ENCODE peak calls at places on chromosomes 5 and 9, in ten cellular contexts. One of them, this sample, is unnamed.

GRCh38 chr5:28855631-28856030 is 1817.2 kb upstream of the CDH9 start:
- DNase-seq in Caco-2: no peak
- DNase-seq in Peyer's patch: no peak
- DNase-seq in HL-60: no peak
- DNase-seq in spleen: no peak
- DNase-seq in heart right ventricle: no peak
- DNase-seq in adrenal gland: no peak
- DNase-seq in tibial artery: no peak
- DNase-seq in GM23338: no peak
- DNase-seq in lower lobe of right lung: no peak
- DNase-seq in this sample: no peak

GRCh38 chr5:134227259-134227658 is 1.4 kb upstream of the PPP2CA start:
- DNase-seq in Caco-2: no peak
- DNase-seq in Peyer's patch: peak; percentile 59
- DNase-seq in HL-60: no peak
- DNase-seq in spleen: no peak
- DNase-seq in heart right ventricle: peak; percentile 43
- DNase-seq in adrenal gland: peak; percentile 64
- DNase-seq in tibial artery: no peak
- DNase-seq in GM23338: peak; percentile 79
- DNase-seq in lower lobe of right lung: no peak
- DNase-seq in this sample: no peak

GRCh38 chr9:26597542-26597941 is 295.1 kb downstream of the CAAP1 start:
- DNase-seq in Caco-2: no peak
- DNase-seq in Peyer's patch: no peak
- DNase-seq in HL-60: no peak
- DNase-seq in spleen: no peak
- DNase-seq in heart right ventricle: no peak
- DNase-seq in adrenal gland: no peak
- DNase-seq in tibial artery: no peak
- DNase-seq in GM23338: no peak
- DNase-seq in lower lobe of right lung: no peak
- DNase-seq in this sample: no peak

GRCh38 chr9:87039809-87040392 is 92.6 kb upstream of the GAS1 start:
- DNase-seq in Caco-2: no peak
- DNase-seq in Peyer's patch: no peak
- DNase-seq in HL-60: no peak
- DNase-seq in spleen: no peak
- DNase-seq in heart right ventricle: no peak
- DNase-seq in adrenal gland: no peak
- DNase-seq in tibial artery: no peak
- DNase-seq in GM23338: no peak
- DNase-seq in lower lobe of right lung: no peak
- DNase-seq in this sample: no peak

GRCh38 chr5:173283318-173284288 is 44.6 kb downstream of the STC2 start:
- DNase-seq in Caco-2: peak; percentile 91
- DNase-seq in Peyer's patch: peak; percentile 70
- DNase-seq in HL-60: peak; percentile 38
- DNase-seq in spleen: peak; percentile 89
- DNase-seq in heart right ventricle: peak; percentile 73
- DNase-seq in adrenal gland: peak; percentile 68
- DNase-seq in tibial artery: peak; percentile 70
- DNase-seq in GM23338: peak; percentile 93
- DNase-seq in lower lobe of right lung: peak; percentile 85
- DNase-seq in this sample: no peak

GRCh38 chr9:94110821-94111252 is 26.6 kb downstream of the PTPDC1 start:
- DNase-seq in Caco-2: no peak
- DNase-seq in Peyer's patch: no peak
- DNase-seq in HL-60: no peak
- DNase-seq in spleen: no peak
- DNase-seq in heart right ventricle: no peak
- DNase-seq in adrenal gland: no peak
- DNase-seq in tibial artery: no peak
- DNase-seq in GM23338: no peak
- DNase-seq in lower lobe of right lung: no peak
- DNase-seq in this sample: no peak

GRCh38 chr9:96464426-96464825 is 14.5 kb downstream of the HABP4 start:
- DNase-seq in Caco-2: no peak
- DNase-seq in Peyer's patch: no peak
- DNase-seq in HL-60: no peak
- DNase-seq in spleen: no peak
- DNase-seq in heart right ventricle: no peak
- DNase-seq in adrenal gland: no peak
- DNase-seq in tibial artery: no peak
- DNase-seq in GM23338: no peak
- DNase-seq in lower lobe of right lung: no peak
- DNase-seq in this sample: no peak

GRCh38 chr5:146620031-146620662 is 104.2 kb upstream of the GPR151 start:
- DNase-seq in Caco-2: no peak
- DNase-seq in Peyer's patch: no peak
- DNase-seq in HL-60: no peak
- DNase-seq in spleen: no peak
- DNase-seq in heart right ventricle: no peak
- DNase-seq in adrenal gland: no peak
- DNase-seq in tibial artery: no peak
- DNase-seq in GM23338: no peak
- DNase-seq in lower lobe of right lung: no peak
- DNase-seq in this sample: no peak

GRCh38 chr5:5144441-5144840 is 4.3 kb downstream of the ADAMTS16 start:
- DNase-seq in Caco-2: no peak
- DNase-seq in Peyer's patch: no peak
- DNase-seq in HL-60: no peak
- DNase-seq in spleen: no peak
- DNase-seq in heart right ventricle: no peak
- DNase-seq in adrenal gland: no peak
- DNase-seq in tibial artery: no peak
- DNase-seq in GM23338: no peak
- DNase-seq in lower lobe of right lung: no peak
- DNase-seq in this sample: no peak

GRCh38 chr5:5146530-5147160 is 6.5 kb downstream of the ADAMTS16 start:
- DNase-seq in Caco-2: no peak
- DNase-seq in Peyer's patch: no peak
- DNase-seq in HL-60: no peak
- DNase-seq in spleen: no peak
- DNase-seq in heart right ventricle: no peak
- DNase-seq in adrenal gland: no peak
- DNase-seq in tibial artery: no peak
- DNase-seq in GM23338: no peak
- DNase-seq in lower lobe of right lung: no peak
- DNase-seq in this sample: no peak

GRCh38 chr5:5149154-5149553 is 9.0 kb downstream of the ADAMTS16 start:
- DNase-seq in Caco-2: no peak
- DNase-seq in Peyer's patch: no peak
- DNase-seq in HL-60: no peak
- DNase-seq in spleen: no peak
- DNase-seq in heart right ventricle: no peak
- DNase-seq in adrenal gland: no peak
- DNase-seq in tibial artery: no peak
- DNase-seq in GM23338: no peak
- DNase-seq in lower lobe of right lung: no peak
- DNase-seq in this sample: no peak

GRCh38 chr5:5141625-5142527 is 1.7 kb downstream of the ADAMTS16 start:
- DNase-seq in Caco-2: no peak
- DNase-seq in Peyer's patch: no peak
- DNase-seq in HL-60: peak; percentile 6
- DNase-seq in spleen: no peak
- DNase-seq in heart right ventricle: peak; percentile 58
- DNase-seq in adrenal gland: peak; percentile 75
- DNase-seq in tibial artery: no peak
- DNase-seq in GM23338: peak; percentile 87
- DNase-seq in lower lobe of right lung: no peak
- DNase-seq in this sample: no peak

DNA sequence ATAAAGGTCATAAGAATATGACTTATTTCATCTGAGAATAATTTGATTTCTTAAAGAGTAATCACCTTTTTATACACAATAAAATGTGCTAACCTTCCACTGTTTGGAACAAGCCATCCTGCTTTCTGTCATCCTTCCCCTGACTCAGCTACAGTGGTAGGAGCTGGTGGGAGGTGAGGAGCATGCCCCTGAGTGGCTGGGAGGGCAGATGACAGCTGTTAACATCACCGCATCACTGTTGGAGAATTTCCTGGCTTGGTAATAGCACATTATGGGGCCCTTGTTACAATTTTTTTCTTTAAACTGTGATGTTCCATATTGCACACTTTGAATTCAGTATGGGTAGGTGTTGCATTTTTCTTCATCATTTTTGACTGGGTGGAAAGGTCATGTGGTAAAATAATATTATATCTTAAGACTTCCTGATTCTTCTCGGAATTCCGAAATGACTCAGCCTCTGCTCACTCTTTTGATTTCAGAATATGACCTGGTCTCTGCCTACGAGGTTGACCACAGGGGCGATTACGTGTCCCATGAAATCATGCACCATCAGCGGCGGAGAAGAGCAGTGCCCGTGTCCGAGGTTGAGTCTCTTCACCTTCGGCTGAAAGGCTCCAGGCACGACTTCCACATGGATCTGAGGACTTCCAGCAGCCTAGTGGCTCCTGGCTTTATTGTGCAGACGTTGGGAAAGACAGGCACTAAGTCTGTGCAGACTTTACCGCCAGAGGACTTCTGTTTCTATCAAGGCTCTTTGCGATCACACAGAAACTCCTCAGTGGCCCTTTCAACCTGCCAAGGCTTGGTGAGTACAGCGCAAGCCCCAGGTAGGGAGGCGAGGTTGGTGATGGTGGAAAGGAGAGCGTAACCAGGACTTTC is 5.8 kb downstream of the ADAMTS16 start:
- DNase-seq in Caco-2: no peak
- DNase-seq in Peyer's patch: no peak
- DNase-seq in HL-60: no peak
- DNase-seq in spleen: no peak
- DNase-seq in heart right ventricle: no peak
- DNase-seq in adrenal gland: no peak
- DNase-seq in tibial artery: no peak
- DNase-seq in GM23338: no peak
- DNase-seq in lower lobe of right lung: no peak
- DNase-seq in this sample: peak; percentile 13
- H3K4me3 ChIP-seq in Caco-2: no peak overlapping the region
- H3K4me3 ChIP-seq in Peyer's patch: no peak overlapping the region
- H3K4me3 ChIP-seq in HL-60: no peak overlapping the region
- H3K4me3 ChIP-seq in spleen: no peak overlapping the region
- H3K4me3 ChIP-seq in heart right ventricle: no peak overlapping the region
- H3K4me3 ChIP-seq in adrenal gland: no peak overlapping the region
- H3K4me3 ChIP-seq in tibial artery: no peak overlapping the region
- H3K4me3 ChIP-seq in GM23338: no peak overlapping the region
- H3K4me3 ChIP-seq in lower lobe of right lung: no peak overlapping the region
- H3K4me3 ChIP-seq in this sample: no peak overlapping the region

GRCh38 chr9:72586388-72587160 is 65.2 kb downstream of the TMC1 start:
- DNase-seq in Caco-2: no peak
- DNase-seq in Peyer's patch: peak; percentile 53
- DNase-seq in HL-60: peak; percentile 95
- DNase-seq in spleen: no peak
- DNase-seq in heart right ventricle: no peak
- DNase-seq in adrenal gland: peak; percentile 54
- DNase-seq in tibial artery: no peak
- DNase-seq in GM23338: no peak
- DNase-seq in lower lobe of right lung: no peak
- DNase-seq in this sample: peak; percentile 59
- TF ChIP-seq CTCF in Caco-2: no peak
- TF ChIP-seq CTCF in Peyer's patch: peak; percentile 4
- TF ChIP-seq CTCF in HL-60: peak; percentile 37
- TF ChIP-seq CTCF in spleen: no peak
- TF ChIP-seq CTCF in heart right ventricle: no peak
- TF ChIP-seq CTCF in adrenal gland: no peak
- TF ChIP-seq CTCF in tibial artery: no peak
- TF ChIP-seq CTCF in GM23338: no peak
- TF ChIP-seq CTCF in lower lobe of right lung: no peak
- TF ChIP-seq CTCF in this sample: peak; percentile 35

GRCh38 chr9:123697686-123698085 is 232.2 kb downstream of the DENND1A start:
- DNase-seq in Caco-2: no peak
- DNase-seq in Peyer's patch: no peak
- DNase-seq in HL-60: no peak
- DNase-seq in spleen: no peak
- DNase-seq in heart right ventricle: no peak
- DNase-seq in adrenal gland: no peak
- DNase-seq in tibial artery: no peak
- DNase-seq in GM23338: no peak
- DNase-seq in lower lobe of right lung: no peak
- DNase-seq in this sample: no peak
- H3K4me3 ChIP-seq in Caco-2: no peak overlapping the region
- H3K4me3 ChIP-seq in Peyer's patch: no peak overlapping the region
- H3K4me3 ChIP-seq in HL-60: no peak overlapping the region
- H3K4me3 ChIP-seq in spleen: no peak overlapping the region
- H3K4me3 ChIP-seq in heart right ventricle: no peak overlapping the region
- H3K4me3 ChIP-seq in adrenal gland: no peak overlapping the region
- H3K4me3 ChIP-seq in tibial artery: no peak overlapping the region
- H3K4me3 ChIP-seq in GM23338: no peak overlapping the region
- H3K4me3 ChIP-seq in lower lobe of right lung: no peak overlapping the region
- H3K4me3 ChIP-seq in this sample: no peak overlapping the region

GRCh38 chr5:172188893-172189692 is 1.1 kb upstream of the STK10 start:
- DNase-seq in Caco-2: no peak
- DNase-seq in Peyer's patch: no peak
- DNase-seq in HL-60: no peak
- DNase-seq in spleen: peak; percentile 79
- DNase-seq in heart right ventricle: no peak
- DNase-seq in adrenal gland: peak; percentile 52
- DNase-seq in tibial artery: no peak
- DNase-seq in GM23338: peak; percentile 80
- DNase-seq in lower lobe of right lung: no peak
- DNase-seq in this sample: no peak
- TF ChIP-seq CTCF in Caco-2: no peak
- TF ChIP-seq CTCF in Peyer's patch: no peak
- TF ChIP-seq CTCF in HL-60: no peak
- TF ChIP-seq CTCF in spleen: no peak
- TF ChIP-seq CTCF in heart right ventricle: no peak
- TF ChIP-seq CTCF in adrenal gland: no peak
- TF ChIP-seq CTCF in tibial artery: no peak
- TF ChIP-seq CTCF in GM23338: no peak
- TF ChIP-seq CTCF in lower lobe of right lung: peak; percentile 12
- TF ChIP-seq CTCF in this sample: no peak

DNA sequence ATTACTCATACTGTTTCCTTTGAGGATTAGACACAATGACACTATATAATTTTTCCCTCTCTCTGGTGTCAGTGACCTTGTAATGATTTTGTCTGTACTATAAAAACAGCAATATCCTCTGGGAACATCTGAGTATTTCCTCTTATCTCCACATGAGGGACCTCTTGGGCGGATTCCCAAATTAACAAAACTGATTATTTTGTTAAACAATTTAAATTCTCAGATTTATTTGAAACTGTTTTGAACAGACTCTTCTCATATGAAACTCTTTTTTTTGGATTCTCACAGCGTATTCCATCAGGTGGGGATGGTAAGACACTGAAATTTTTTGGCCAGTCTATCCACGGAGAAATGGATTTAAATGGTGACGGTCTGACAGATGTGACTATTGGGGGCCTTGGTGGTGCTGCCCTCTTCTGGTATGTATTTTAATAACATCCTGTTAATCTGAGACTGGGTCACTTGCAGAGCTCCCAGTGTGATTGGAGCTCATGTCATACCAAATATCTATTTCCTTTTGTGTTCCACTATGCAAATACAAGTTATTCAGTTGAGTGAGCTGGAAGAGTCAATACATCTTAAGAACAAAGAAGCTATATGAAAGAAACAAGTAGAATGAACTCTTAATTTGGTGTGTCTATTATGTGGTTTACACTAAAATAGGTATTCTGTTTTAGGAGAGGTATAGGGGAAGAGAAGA is 73.8 kb upstream of the ITGA2 start:
- DNase-seq in Caco-2: peak; percentile 57
- DNase-seq in Peyer's patch: no peak
- DNase-seq in HL-60: peak; percentile 14
- DNase-seq in spleen: no peak
- DNase-seq in heart right ventricle: peak; percentile 70
- DNase-seq in adrenal gland: peak; percentile 80
- DNase-seq in tibial artery: no peak
- DNase-seq in GM23338: peak; percentile 69
- DNase-seq in lower lobe of right lung: no peak
- DNase-seq in this sample: peak; percentile 37
- H3K4me3 ChIP-seq in Caco-2: peak overlapping the region; percentile 12
- H3K4me3 ChIP-seq in Peyer's patch: no peak overlapping the region
- H3K4me3 ChIP-seq in HL-60: no peak overlapping the region
- H3K4me3 ChIP-seq in spleen: no peak overlapping the region
- H3K4me3 ChIP-seq in heart right ventricle: no peak overlapping the region
- H3K4me3 ChIP-seq in adrenal gland: no peak overlapping the region
- H3K4me3 ChIP-seq in tibial artery: peak overlapping the region; percentile 30
- H3K4me3 ChIP-seq in GM23338: peak overlapping the region; percentile 51
- H3K4me3 ChIP-seq in lower lobe of right lung: peak overlapping the region; percentile 30
- H3K4me3 ChIP-seq in this sample: peak overlapping the region; percentile 21